ENCODE peak calls at places on chromosomes 11 and 22, in ten cellular contexts. L is A549, N is tibial nerve, A is lower leg skin, J is NB4, S is body of pancreas, V is prostate gland, D is heart left ventricle, I is thyroid gland, Q is suprapubic skin. X is an unnamed sample.

GRCh38 chr22:35524966-35525686 is 15.5 kb upstream of the RASD2 start:
- DNase-seq in S (no peak), N (no peak), D (no peak), V (no peak), Q (no peak), A (peak; percentile 38), I (no peak), J (no peak), L (no peak), X (no peak)

GRCh38 chr22:43263645-43264514 is 76.9 kb upstream of the TTLL12 start:
- DNase-seq in A (peak; percentile 51), Q (peak; percentile 78), J (peak; percentile 96), S (peak; percentile 42), V (peak; percentile 22), D (peak; percentile 56), L (no peak), N (no peak), I (peak; percentile 21), X (no peak)

GRCh38 chr22:46247443-46247975 is 2.6 kb downstream of the CDPF1 start:
- DNase-seq in N (no peak), D (no peak), V (no peak), A (no peak), S (no peak), L (no peak), Q (peak; percentile 59), I (no peak), J (no peak), X (no peak)

GRCh38 chr11:57312511-57313021 is 12.2 kb downstream of the TNKS1BP1 start:
- DNase-seq in D (no peak), N (no peak), L (no peak), Q (no peak), J (no peak), S (no peak), V (no peak), I (no peak), A (no peak), X (no peak)

GRCh38 chr11:63862923-63863322 is 24.0 kb downstream of the MARK2 start:
- DNase-seq in N (no peak), D (no peak), Q (no peak), S (peak; percentile 55), V (no peak), J (peak; percentile 80), A (no peak), I (no peak), L (no peak), X (no peak)

GRCh38 chr11:44604171-44604581 is 38.7 kb downstream of the CD82 start:
- DNase-seq in N (no peak), Q (no peak), L (no peak), J (no peak), V (no peak), A (no peak), I (peak; percentile 97), S (no peak), D (no peak), X (no peak)

GRCh38 chr11:109512680-109513079 is 90.7 kb downstream of the C11orf87 start:
- DNase-seq in I (no peak), D (no peak), A (no peak), S (no peak), L (no peak), V (no peak), Q (no peak), J (peak; percentile 67), N (no peak), X (no peak)

GRCh38 chr11:66313321-66314185 is 3.3 kb downstream of the CD248 start:
- DNase-seq in I (no peak), V (no peak), Q (no peak), N (no peak), D (no peak), A (no peak), J (peak; percentile 46), L (no peak), S (peak; percentile 34), X (no peak)

GRCh38 chr11:76615950-76616349 is 54.6 kb downstream of the LRRC32 start:
- DNase-seq in L (no peak), V (peak; percentile 43), I (no peak), J (no peak), Q (peak; percentile 88), D (peak; percentile 79), N (no peak), S (no peak), A (no peak), X (no peak)

GRCh38 chr11:115324569-115325432 is 179.4 kb downstream of the CADM1 start:
- DNase-seq in A (no peak), S (peak; percentile 17), L (peak; percentile 33), J (peak; percentile 64), Q (no peak), D (peak; percentile 20), N (no peak), V (peak; percentile 36), I (peak; percentile 29), X (no peak)

GRCh38 chr11:108788565-108789199 is 123.8 kb downstream of the DDX10 start:
- DNase-seq in L (no peak), I (no peak), Q (no peak), S (no peak), N (no peak), J (peak; percentile 39), V (no peak), D (no peak), A (no peak), X (peak; percentile 1)

GRCh38 chr11:72975778-72976520 is 161.7 kb downstream of the ATG16L2 start:
- DNase-seq in V (no peak), J (peak; percentile 86), A (no peak), Q (no peak), N (no peak), S (no peak), I (no peak), D (no peak), L (no peak), X (peak; percentile 5)

DNA sequence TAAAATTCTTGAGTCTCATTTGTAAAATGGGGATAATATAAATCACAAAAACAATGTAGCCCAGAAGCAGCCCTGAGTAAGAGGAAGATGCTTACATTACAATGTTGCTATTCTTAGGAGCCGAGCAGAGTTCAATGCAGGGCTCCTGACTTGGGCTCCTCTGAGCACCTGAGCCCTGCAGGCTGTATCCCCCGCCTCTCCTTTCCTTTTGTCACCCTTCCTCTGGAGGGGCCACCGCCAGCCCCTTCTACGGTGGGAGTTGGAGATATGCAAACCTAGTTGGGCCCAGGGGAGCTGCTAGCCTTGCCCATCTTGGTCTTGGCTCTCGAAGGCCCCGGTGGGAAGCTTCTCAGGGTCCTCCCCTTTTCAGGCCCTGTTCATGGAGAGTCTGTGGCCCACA is 8.3 kb upstream of the CSNK1E start:
- DNase-seq in D (no peak), L (no peak), V (no peak), N (no peak), A (no peak), J (no peak), Q (no peak), I (no peak), S (no peak), X (no peak)
- TF ChIP-seq POLR2A in D (no peak), L (no peak), V (no peak), N (no peak), A (no peak), J (no peak), Q (no peak), I (no peak), S (no peak), X (no peak)

DNA sequence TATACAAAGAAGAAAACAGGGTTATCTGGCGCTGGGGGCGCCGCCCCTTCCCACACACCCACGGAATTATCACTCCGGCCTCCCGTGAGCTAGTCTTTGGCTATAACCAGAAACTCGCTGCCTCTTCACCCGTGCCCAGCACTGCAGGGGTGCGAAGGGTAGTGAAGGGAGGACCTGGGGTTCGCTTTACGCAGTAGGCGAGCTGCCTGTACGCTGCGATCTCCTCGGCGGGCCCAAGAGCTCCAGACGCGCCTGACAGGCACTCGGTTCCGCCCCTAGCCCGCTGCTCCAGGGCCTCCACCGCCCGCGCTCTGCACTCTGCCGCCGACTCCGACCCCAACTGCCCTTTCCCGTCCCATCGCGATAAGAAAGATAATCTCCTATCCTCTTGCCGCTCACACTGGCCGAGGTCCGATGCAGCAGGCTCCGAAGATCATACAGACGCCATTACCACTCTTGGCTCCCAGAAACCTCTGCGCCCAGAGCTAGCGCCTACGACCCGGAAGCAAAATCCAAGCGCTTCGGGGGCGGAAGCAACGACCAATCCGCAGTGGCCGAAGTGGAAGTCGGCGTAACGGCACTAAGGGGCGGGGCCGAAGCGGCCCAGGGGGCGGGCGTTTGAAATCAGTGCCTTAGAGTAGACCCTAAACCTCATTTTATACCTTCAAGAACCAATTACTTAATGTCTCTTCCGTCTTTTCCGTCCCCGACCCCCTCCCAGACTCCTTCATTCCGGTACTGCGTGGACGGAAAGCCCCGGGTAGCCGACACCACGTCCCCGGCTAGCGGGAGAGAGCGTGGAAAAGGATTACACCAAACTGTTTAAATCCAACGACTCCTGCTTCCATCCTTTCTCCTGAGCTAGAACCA is at the start of the genes CWC15 and KDM4D:
- DNase-seq in V (peak; percentile 94), S (peak; percentile 93), I (peak; percentile 94), N (peak; percentile 90), J (peak; percentile 96), D (peak; percentile 96), L (peak; percentile 89), Q (peak; percentile 98), A (peak; percentile 95), X (peak; percentile 70)
- TF ChIP-seq POLR2A in V (peak; percentile 38), S (peak; percentile 77), I (no peak), N (no peak), J (peak; percentile 95), D (no peak), L (peak; percentile 49), Q (peak; percentile 68), A (no peak), X (peak; percentile 64)

DNA sequence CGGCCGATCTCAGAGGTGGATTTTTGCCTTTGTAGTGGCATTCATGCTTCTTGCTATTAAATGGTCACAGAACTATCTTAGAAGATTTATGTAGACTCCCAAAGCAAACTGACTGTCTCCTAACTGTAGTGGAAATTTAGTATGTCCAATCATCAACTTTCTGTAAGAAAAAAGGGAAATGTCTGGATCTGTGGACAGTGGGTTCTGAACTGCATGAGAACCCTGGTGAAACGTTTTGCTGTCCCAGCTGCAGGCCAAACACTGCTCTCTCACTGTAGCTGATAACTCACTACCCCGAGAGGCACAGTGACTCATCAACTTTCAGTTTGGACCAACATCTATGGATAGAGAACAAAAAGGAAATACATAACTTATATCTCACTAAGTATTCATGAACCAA is 387.1 kb downstream of the SOX6 start:
- DNase-seq in I (peak; percentile 60), D (peak; percentile 64), A (peak; percentile 52), J (peak; percentile 78), L (peak; percentile 35), N (peak; percentile 46), V (peak; percentile 56), S (peak; percentile 53), Q (no peak), X (peak; percentile 12)
- TF ChIP-seq POLR2A in I (no peak), D (peak; percentile 41), A (no peak), J (no peak), L (no peak), N (no peak), V (no peak), S (peak; percentile 21), Q (no peak), X (no peak)

DNA sequence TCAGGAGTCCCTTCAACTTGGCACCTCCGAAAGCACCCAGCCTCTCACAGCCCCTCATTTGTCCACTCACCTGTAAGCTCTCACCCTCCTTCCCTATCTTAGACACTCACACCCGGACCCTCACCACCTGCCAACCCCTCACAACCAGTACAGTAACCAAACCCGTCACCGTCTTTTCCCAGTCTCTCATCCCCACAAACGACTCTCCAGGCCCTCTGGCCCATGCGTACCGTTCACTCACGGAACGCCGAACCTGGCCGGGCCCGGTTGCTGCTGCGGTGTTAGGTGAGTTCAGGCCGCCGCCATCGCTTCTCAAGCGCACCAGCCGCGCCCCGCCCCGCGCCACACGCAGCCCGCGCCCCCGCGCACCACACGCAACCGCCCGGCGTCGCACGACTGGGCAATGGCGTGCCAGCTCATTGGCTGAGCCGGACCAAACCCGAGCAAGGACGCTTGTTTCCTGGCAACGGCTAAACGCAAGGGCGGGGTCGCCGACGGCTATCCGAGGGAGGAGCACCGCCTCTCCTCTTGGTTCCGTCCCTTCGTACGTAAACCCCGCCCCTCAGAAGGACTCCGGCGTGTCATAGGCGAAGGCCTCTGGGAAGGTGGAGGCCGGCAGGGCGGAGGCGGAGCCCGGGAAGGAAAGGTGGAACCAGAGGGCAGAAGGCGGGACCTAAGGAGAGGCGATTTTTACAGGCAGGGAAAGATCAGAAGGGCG is at the start of gene FHIP1B:
- DNase-seq in S (peak; percentile 100), D (peak; percentile 100), Q (peak; percentile 100), A (peak; percentile 100), J (peak; percentile 99), N (peak; percentile 98), L (peak; percentile 86), V (peak; percentile 100), I (peak; percentile 100), X (peak; percentile 98)
- TF ChIP-seq POLR2A in S (no peak), D (peak; percentile 45), Q (peak; percentile 47), A (no peak), J (peak; percentile 67), N (peak; percentile 24), L (peak; percentile 80), V (peak; percentile 81), I (no peak), X (peak; percentile 90)

X was measured in H54.